ENCODE peak calls at places on chromosomes 7 and 10, in six cellular contexts. S, I, T, L, O and U are unnamed samples.

GRCh38 chr7:30702200-30702599 is 19.9 kb upstream of the CRHR2 start:
- DNase-seq in S (no peak), L (peak; percentile 19), O (no peak), T (no peak), I (no peak), U (no peak)

GRCh38 chr10:119131512-119132240 is 27.8 kb downstream of the DENND10 start:
- DNase-seq in O (no peak), T (no peak), I (no peak), S (no peak), L (no peak), U (peak; percentile 46)

GRCh38 chr10:51206471-51206870 is 132.2 kb downstream of the PRKG1 start:
- DNase-seq in S (no peak), O (no peak), T (no peak), L (no peak), I (no peak), U (no peak)

GRCh38 chr10:26468691-26469090 is 30.6 kb downstream of the APBB1IP start:
- DNase-seq in L (no peak), I (no peak), T (peak; percentile 33), O (no peak), S (no peak), U (peak; percentile 68)

GRCh38 chr10:126734015-126734414 is 63.5 kb upstream of the C10orf90 start:
- DNase-seq in L (no peak), S (no peak), I (peak; percentile 18), O (no peak), T (no peak), U (no peak)

GRCh38 chr10:37700886-37701780 is 156.3 kb downstream of the ZNF248 start:
- DNase-seq in L (peak; percentile 31), T (no peak), I (no peak), S (no peak), O (no peak), U (no peak)

GRCh38 chr10:118712930-118713634 is 41.7 kb downstream of the CACUL1 start:
- DNase-seq in I (no peak), L (no peak), T (no peak), O (peak; percentile 49), S (no peak), U (no peak)

GRCh38 chr7:156121434-156121833 is 309.2 kb upstream of the SHH start:
- DNase-seq in I (no peak), T (no peak), S (no peak), L (no peak), O (no peak), U (no peak)

GRCh38 chr10:1034758-1035157 is 9.1 kb upstream of the IDI2 start:
- DNase-seq in S (no peak), I (no peak), T (no peak), O (no peak), L (no peak), U (no peak)

GRCh38 chr7:86747698-86748097 is 104.0 kb downstream of the GRM3 start:
- DNase-seq in I (no peak), O (peak; percentile 72), L (no peak), T (no peak), S (no peak), U (no peak)

GRCh38 chr7:33868151-33868550 is 37.2 kb upstream of the BMPER start:
- DNase-seq in S (no peak), I (peak; percentile 47), O (no peak), T (no peak), L (no peak), U (no peak)

GRCh38 chr7:22597845-22598244 is 97.9 kb upstream of the STEAP1B start:
- DNase-seq in S (no peak), O (no peak), L (no peak), I (peak; percentile 69), T (no peak), U (no peak)

GRCh38 chr10:97072851-97073665 is 112.7 kb downstream of the SLIT1 start:
- DNase-seq in T (peak; percentile 82), L (peak; percentile 80), O (peak; percentile 83), I (peak; percentile 21), S (peak; percentile 75), U (no peak)

GRCh38 chr10:83961620-83962019 is 177.7 kb upstream of the GHITM start:
- DNase-seq in T (no peak), S (no peak), O (peak; percentile 54), I (no peak), L (no peak), U (no peak)

GRCh38 chr10:93445097-93445960 is 36.8 kb downstream of the MYOF start:
- DNase-seq in L (peak; percentile 87), I (peak; percentile 99), O (peak; percentile 97), S (peak; percentile 93), T (peak; percentile 89), U (no peak)

GRCh38 chr10:11810313-11810766 is 12.8 kb upstream of the PROSER2 start:
- DNase-seq in O (no peak), I (peak; percentile 49), S (no peak), L (no peak), T (no peak), U (no peak)

GRCh38 chr7:135361788-135362187 is 128.2 kb downstream of the STRA8 start:
- DNase-seq in T (no peak), L (no peak), I (no peak), O (peak; percentile 13), S (no peak), U (no peak)

GRCh38 chr10:100631192-100631591 is 95.4 kb downstream of the HIF1AN start:
- DNase-seq in L (no peak), O (no peak), S (no peak), I (no peak), T (no peak), U (no peak)

GRCh38 chr7:107742678-107743566 is 1.0 kb upstream of the CBLL1 start:
- DNase-seq in T (peak; percentile 63), S (peak; percentile 69), O (peak; percentile 80), L (peak; percentile 77), I (no peak), U (no peak)

GRCh38 chr10:1980459-1980858 is 243.1 kb upstream of the ADARB2 start:
- DNase-seq in O (no peak), L (no peak), S (no peak), T (no peak), I (no peak), U (no peak)

GRCh38 chr10:78465456-78465855 is 431.8 kb downstream of the RPS24 start:
- DNase-seq in O (peak; percentile 35), T (no peak), L (no peak), S (no peak), I (no peak), U (no peak)

GRCh38 chr7:33873981-33874750 is 31.2 kb upstream of the BMPER start:
- DNase-seq in L (no peak), I (peak; percentile 80), T (no peak), S (no peak), O (no peak), U (no peak)

GRCh38 chr7:908159-908918 is 32.0 kb downstream of the GET4 start:
- DNase-seq in S (no peak), I (no peak), L (no peak), T (no peak), O (no peak), U (no peak)

GRCh38 chr10:67697646-67698245 is 1.8 kb upstream of the CTNNA3 start:
- DNase-seq in T (no peak), S (no peak), O (peak; percentile 45), L (no peak), I (peak; percentile 35), U (no peak)

GRCh38 chr10:127303746-127304145 is 107.4 kb upstream of the INSYN2A start:
- DNase-seq in L (no peak), I (no peak), O (no peak), T (no peak), S (no peak), U (no peak)

GRCh38 chr10:45000138-45000763 is 472 bp upstream of the ZNF22 start:
- DNase-seq in L (no peak), I (peak; percentile 36), S (peak; percentile 73), O (no peak), T (peak; percentile 52), U (no peak)

GRCh38 chr7:117562732-117563131 is 82.9 kb downstream of the CFTR start:
- DNase-seq in I (no peak), O (no peak), L (no peak), S (no peak), T (no peak), U (no peak)

GRCh38 chr10:78300526-78300925 is 266.9 kb downstream of the RPS24 start:
- DNase-seq in I (no peak), O (no peak), L (no peak), S (no peak), T (no peak), U (no peak)

DNA sequence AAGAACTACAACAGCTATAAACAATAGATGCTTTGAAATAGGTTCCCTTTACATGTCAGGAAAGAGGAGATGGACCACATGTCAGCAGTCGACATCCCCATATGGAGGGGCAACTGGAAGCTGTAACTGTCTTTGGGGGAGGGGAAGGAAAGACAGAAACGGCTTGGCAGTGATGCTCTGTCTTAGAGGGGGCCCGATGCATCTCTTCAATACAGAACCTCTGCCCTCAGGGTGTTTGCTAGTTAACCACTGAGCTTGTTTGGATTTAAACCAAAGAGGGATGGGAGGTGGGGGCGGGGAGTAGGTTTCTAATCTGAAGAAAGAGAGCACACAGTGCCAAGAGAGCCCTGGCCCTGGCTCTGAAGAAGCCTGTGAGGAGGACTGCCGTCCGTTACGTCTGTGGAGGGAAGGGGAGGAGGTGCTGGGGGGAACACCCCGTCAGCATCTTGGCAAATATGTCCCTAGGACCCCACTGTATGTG is 55.2 kb downstream of the CPVL start:
- DNase-seq in I (no peak), T (no peak), L (no peak), O (peak; percentile 15), S (no peak), U (peak; percentile 5)
- H3K4me3 ChIP-seq in I (peak overlapping the region; percentile 31), T (peak overlapping the region; percentile 35), L (peak overlapping the region; percentile 44), O (no peak overlapping the region), S (no peak overlapping the region), U (peak overlapping the region; percentile 50)

GRCh38 chr10:63200416-63200815 is 67.3 kb downstream of the NRBF2 start:
- DNase-seq in O (peak; percentile 35), I (no peak), T (no peak), S (no peak), L (no peak), U (no peak)
- TF ChIP-seq CTCF in O (no peak), I (no peak), T (no peak), S (no peak), L (no peak), U (no peak)

GRCh38 chr7:99694201-99694911 is 14.6 kb upstream of the CYP3A5 start:
- DNase-seq in S (no peak), T (no peak), O (no peak), L (no peak), I (no peak), U (no peak)
- H3K27me3 ChIP-seq in S (no peaks in the 10 kb centered on the region), T (no peaks in the 10 kb centered on the region), O (no peaks in the 10 kb centered on the region), L (no peaks in the 10 kb centered on the region), I (peaks cover 3% of the 10 kb centered on the region), U (no peaks in the 10 kb centered on the region)

GRCh38 chr7:44982535-44982923 is 3.7 kb upstream of the MYO1G start:
- DNase-seq in I (no peak), L (no peak), T (no peak), S (no peak), O (no peak), U (no peak)
- H3K4me3 ChIP-seq in I (no peak overlapping the region), L (no peak overlapping the region), T (no peak overlapping the region), S (no peak overlapping the region), O (no peak overlapping the region), U (peak overlapping the region; percentile 12)

DNA sequence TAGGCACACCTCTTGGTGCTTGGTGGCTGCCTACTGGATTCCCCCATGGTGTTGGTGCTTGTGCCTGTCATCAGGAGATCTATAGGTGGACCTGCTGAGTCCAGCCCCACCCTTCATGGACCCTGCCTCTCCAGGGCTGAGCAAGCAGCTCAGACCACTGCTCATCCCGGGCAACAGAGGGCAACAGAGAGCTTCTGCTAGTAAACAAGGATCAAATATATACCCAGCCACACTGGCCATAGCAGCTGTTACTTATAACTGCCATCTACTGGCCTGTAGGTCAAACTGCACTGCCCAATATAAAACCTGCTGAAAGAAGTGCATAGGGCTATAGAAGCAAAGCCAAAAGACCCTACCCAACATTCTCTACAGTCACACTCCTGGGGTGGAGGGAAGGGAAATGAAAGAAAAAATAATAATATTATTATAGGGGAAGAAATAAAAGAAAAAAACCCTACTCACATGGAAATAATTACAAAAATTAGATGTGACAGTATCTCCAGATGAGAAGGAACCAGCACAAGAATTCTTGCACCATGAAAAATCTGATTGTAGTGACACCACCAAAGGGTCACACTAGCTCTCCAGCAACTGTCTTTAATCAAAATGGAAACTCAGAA is 54.9 kb upstream of the ZNF800 start:
- DNase-seq in S (no peak), T (peak; percentile 38), L (no peak), O (peak; percentile 49), I (peak; percentile 25), U (peak; percentile 27)
- TF ChIP-seq CTCF in S (peak; percentile 57), T (peak; percentile 56), L (peak; percentile 66), O (peak; percentile 55), I (peak; percentile 40), U (peak; percentile 90)